ENCODE peak calls at places on chromosome 3, in eight cellular contexts. One of them, this sample, is unnamed.

GRCh38 chr3:46660543-46661523 is 32.6 kb downstream of the ALS2CL start:
- DNase-seq in dorsolateral prefrontal cortex: no peak
- DNase-seq in neural crest cell: no peak
- DNase-seq in cardiac muscle cell: no peak
- DNase-seq in Calu3: no peak
- DNase-seq in foreskin fibroblast: no peak
- DNase-seq in fibroblast of lung: no peak
- DNase-seq in GM20000: no peak
- DNase-seq in this sample: no peak

GRCh38 chr3:177835917-177836316 is 638.6 kb upstream of the TBL1XR1 start:
- DNase-seq in fibroblast of lung: peak
- DNase-seq in Calu3: no peak
- DNase-seq in GM20000: no peak
- DNase-seq in dorsolateral prefrontal cortex: no peak
- DNase-seq in neural crest cell: no peak
- DNase-seq in cardiac muscle cell: peak
- DNase-seq in foreskin fibroblast: peak
- DNase-seq in this sample: peak

GRCh38 chr3:171088984-171089754 is 62.6 kb upstream of the SLC2A2 start:
- DNase-seq in neural crest cell: no peak
- DNase-seq in GM20000: no peak
- DNase-seq in Calu3: no peak
- DNase-seq in foreskin fibroblast: peak
- DNase-seq in fibroblast of lung: peak
- DNase-seq in dorsolateral prefrontal cortex: no peak
- DNase-seq in cardiac muscle cell: peak
- DNase-seq in this sample: peak

GRCh38 chr3:49652218-49652921 is 21.8 kb upstream of the APEH start:
- DNase-seq in fibroblast of lung: no peak
- DNase-seq in cardiac muscle cell: no peak
- DNase-seq in GM20000: no peak
- DNase-seq in foreskin fibroblast: no peak
- DNase-seq in Calu3: no peak
- DNase-seq in dorsolateral prefrontal cortex: no peak
- DNase-seq in neural crest cell: no peak
- DNase-seq in this sample: no peak

GRCh38 chr3:8660271-8660731 is 15.7 kb upstream of the SSUH2 start:
- DNase-seq in fibroblast of lung: peak
- DNase-seq in cardiac muscle cell: peak
- DNase-seq in Calu3: no peak
- DNase-seq in GM20000: no peak
- DNase-seq in dorsolateral prefrontal cortex: no peak
- DNase-seq in neural crest cell: no peak
- DNase-seq in foreskin fibroblast: no peak
- DNase-seq in this sample: no peak

GRCh38 chr3:15181511-15181910 is 24.5 kb upstream of the CAPN7 start:
- DNase-seq in fibroblast of lung: no peak
- DNase-seq in neural crest cell: no peak
- DNase-seq in foreskin fibroblast: no peak
- DNase-seq in GM20000: no peak
- DNase-seq in cardiac muscle cell: no peak
- DNase-seq in Calu3: no peak
- DNase-seq in dorsolateral prefrontal cortex: no peak
- DNase-seq in this sample: no peak

GRCh38 chr3:23961913-23962312 is 16.8 kb downstream of the NR1D2 start:
- DNase-seq in neural crest cell: no peak
- DNase-seq in dorsolateral prefrontal cortex: no peak
- DNase-seq in GM20000: no peak
- DNase-seq in foreskin fibroblast: no peak
- DNase-seq in Calu3: no peak
- DNase-seq in cardiac muscle cell: no peak
- DNase-seq in fibroblast of lung: no peak
- DNase-seq in this sample: no peak

GRCh38 chr3:114231616-114232015 is 5.8 kb downstream of the ZNF80 start:
- DNase-seq in fibroblast of lung: no peak
- DNase-seq in dorsolateral prefrontal cortex: no peak
- DNase-seq in neural crest cell: no peak
- DNase-seq in Calu3: no peak
- DNase-seq in GM20000: no peak
- DNase-seq in foreskin fibroblast: no peak
- DNase-seq in cardiac muscle cell: no peak
- DNase-seq in this sample: no peak

GRCh38 chr3:122332551-122332950 is 7.5 kb downstream of the CSTA start:
- DNase-seq in fibroblast of lung: no peak
- DNase-seq in GM20000: no peak
- DNase-seq in cardiac muscle cell: no peak
- DNase-seq in dorsolateral prefrontal cortex: no peak
- DNase-seq in foreskin fibroblast: no peak
- DNase-seq in neural crest cell: no peak
- DNase-seq in Calu3: no peak
- DNase-seq in this sample: no peak

GRCh38 chr3:139491966-139492365 is 15.7 kb upstream of the RBP2 start:
- DNase-seq in Calu3: no peak
- DNase-seq in dorsolateral prefrontal cortex: no peak
- DNase-seq in neural crest cell: no peak
- DNase-seq in foreskin fibroblast: no peak
- DNase-seq in GM20000: no peak
- DNase-seq in fibroblast of lung: no peak
- DNase-seq in cardiac muscle cell: no peak
- DNase-seq in this sample: no peak

GRCh38 chr3:128794067-128794768 is 68.2 kb downstream of the RAB7A start:
- DNase-seq in dorsolateral prefrontal cortex: no peak
- DNase-seq in GM20000: no peak
- DNase-seq in neural crest cell: no peak
- DNase-seq in Calu3: no peak
- DNase-seq in foreskin fibroblast: peak
- DNase-seq in fibroblast of lung: peak
- DNase-seq in cardiac muscle cell: peak
- DNase-seq in this sample: peak

GRCh38 chr3:60192297-60193114 is 1058.7 kb downstream of the FHIT start:
- DNase-seq in cardiac muscle cell: no peak
- DNase-seq in fibroblast of lung: no peak
- DNase-seq in Calu3: no peak
- DNase-seq in foreskin fibroblast: no peak
- DNase-seq in GM20000: peak
- DNase-seq in dorsolateral prefrontal cortex: no peak
- DNase-seq in neural crest cell: no peak
- DNase-seq in this sample: no peak

GRCh38 chr3:42451116-42451515 is 40.7 kb upstream of the LYZL4 start:
- DNase-seq in foreskin fibroblast: no peak
- DNase-seq in GM20000: no peak
- DNase-seq in fibroblast of lung: no peak
- DNase-seq in neural crest cell: no peak
- DNase-seq in Calu3: no peak
- DNase-seq in dorsolateral prefrontal cortex: no peak
- DNase-seq in cardiac muscle cell: peak
- DNase-seq in this sample: no peak

GRCh38 chr3:155854147-155854940 is at the start of gene SLC33A1:
- DNase-seq in Calu3: peak
- DNase-seq in foreskin fibroblast: peak
- DNase-seq in fibroblast of lung: peak
- DNase-seq in cardiac muscle cell: peak
- DNase-seq in GM20000: peak
- DNase-seq in dorsolateral prefrontal cortex: peak
- DNase-seq in neural crest cell: peak
- DNase-seq in this sample: peak
- TF ChIP-seq CTCF in Calu3: no peak
- TF ChIP-seq CTCF in foreskin fibroblast: no peak
- TF ChIP-seq CTCF in fibroblast of lung: no peak
- TF ChIP-seq CTCF in cardiac muscle cell: no peak
- TF ChIP-seq CTCF in GM20000: no peak
- TF ChIP-seq CTCF in dorsolateral prefrontal cortex: peak
- TF ChIP-seq CTCF in neural crest cell: no peak
- TF ChIP-seq CTCF in this sample: no peak

DNA sequence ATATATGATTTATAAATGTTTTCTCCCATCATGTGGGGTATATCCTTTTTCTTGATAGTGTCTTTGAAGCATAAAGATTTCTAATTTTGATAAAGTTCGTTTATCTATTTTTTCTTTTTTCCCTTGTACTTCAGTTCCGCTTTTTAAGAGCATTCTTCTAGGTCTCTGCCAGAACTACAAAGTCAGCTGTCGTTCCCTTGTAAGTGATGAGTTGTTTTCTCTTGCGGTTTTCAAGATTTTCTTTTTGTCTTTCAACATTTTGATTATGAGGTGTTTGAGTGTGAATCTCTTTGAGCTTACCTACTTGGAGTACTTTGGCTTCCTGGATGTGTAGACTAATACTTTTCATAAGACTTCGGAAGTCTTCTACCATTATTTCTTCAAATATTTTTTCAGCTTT is 9.3 kb upstream of the PRICKLE2 start:
- DNase-seq in dorsolateral prefrontal cortex: no peak
- DNase-seq in neural crest cell: no peak
- DNase-seq in GM20000: no peak
- DNase-seq in foreskin fibroblast: no peak
- DNase-seq in Calu3: no peak
- DNase-seq in cardiac muscle cell: no peak
- DNase-seq in fibroblast of lung: no peak
- DNase-seq in this sample: no peak
- TF ChIP-seq CTCF in dorsolateral prefrontal cortex: no peak
- TF ChIP-seq CTCF in neural crest cell: no peak
- TF ChIP-seq CTCF in GM20000: no peak
- TF ChIP-seq CTCF in foreskin fibroblast: no peak
- TF ChIP-seq CTCF in Calu3: no peak
- TF ChIP-seq CTCF in cardiac muscle cell: no peak
- TF ChIP-seq CTCF in fibroblast of lung: no peak
- TF ChIP-seq CTCF in this sample: no peak

DNA sequence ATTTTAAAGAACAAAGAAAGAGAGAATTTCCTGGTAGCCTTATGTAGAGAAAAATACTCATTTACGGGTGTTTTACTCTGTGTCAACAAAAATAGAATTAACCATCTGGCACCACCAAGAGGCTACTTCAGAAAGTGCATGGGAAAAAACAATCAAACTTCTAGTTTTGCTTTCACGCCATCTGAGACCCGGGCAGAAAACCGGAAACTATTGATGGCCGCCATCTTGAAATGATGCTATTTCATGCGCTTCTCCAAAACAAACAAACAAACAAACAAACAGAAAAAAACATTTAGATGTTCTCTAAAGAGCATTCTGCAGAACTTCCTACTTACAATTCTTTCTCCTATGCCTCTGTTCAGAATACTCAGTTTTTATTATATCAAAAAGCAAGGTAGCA is 49.4 kb upstream of the SYNPR start:
- DNase-seq in neural crest cell: peak
- DNase-seq in GM20000: peak
- DNase-seq in dorsolateral prefrontal cortex: no peak
- DNase-seq in cardiac muscle cell: peak
- DNase-seq in fibroblast of lung: peak
- DNase-seq in Calu3: peak
- DNase-seq in foreskin fibroblast: peak
- DNase-seq in this sample: no peak
- TF ChIP-seq CTCF in neural crest cell: peak
- TF ChIP-seq CTCF in GM20000: no peak
- TF ChIP-seq CTCF in dorsolateral prefrontal cortex: peak
- TF ChIP-seq CTCF in cardiac muscle cell: peak
- TF ChIP-seq CTCF in fibroblast of lung: peak
- TF ChIP-seq CTCF in Calu3: peak
- TF ChIP-seq CTCF in foreskin fibroblast: peak
- TF ChIP-seq CTCF in this sample: peak

GRCh38 chr3:127495821-127496220 is 94.7 kb downstream of the TPRA1 start:
- DNase-seq in neural crest cell: no peak
- DNase-seq in dorsolateral prefrontal cortex: no peak
- DNase-seq in GM20000: no peak
- DNase-seq in foreskin fibroblast: no peak
- DNase-seq in Calu3: no peak
- DNase-seq in cardiac muscle cell: no peak
- DNase-seq in fibroblast of lung: no peak
- DNase-seq in this sample: no peak

GRCh38 chr3:127496256-127496655 is 94.3 kb downstream of the TPRA1 start:
- DNase-seq in foreskin fibroblast: no peak
- DNase-seq in Calu3: no peak
- DNase-seq in GM20000: no peak
- DNase-seq in cardiac muscle cell: no peak
- DNase-seq in neural crest cell: no peak
- DNase-seq in fibroblast of lung: no peak
- DNase-seq in dorsolateral prefrontal cortex: no peak
- DNase-seq in this sample: no peak

GRCh38 chr3:127497166-127497565 is 93.4 kb downstream of the TPRA1 start:
- DNase-seq in neural crest cell: no peak
- DNase-seq in dorsolateral prefrontal cortex: no peak
- DNase-seq in foreskin fibroblast: no peak
- DNase-seq in cardiac muscle cell: no peak
- DNase-seq in Calu3: no peak
- DNase-seq in fibroblast of lung: no peak
- DNase-seq in GM20000: no peak
- DNase-seq in this sample: no peak

DNA sequence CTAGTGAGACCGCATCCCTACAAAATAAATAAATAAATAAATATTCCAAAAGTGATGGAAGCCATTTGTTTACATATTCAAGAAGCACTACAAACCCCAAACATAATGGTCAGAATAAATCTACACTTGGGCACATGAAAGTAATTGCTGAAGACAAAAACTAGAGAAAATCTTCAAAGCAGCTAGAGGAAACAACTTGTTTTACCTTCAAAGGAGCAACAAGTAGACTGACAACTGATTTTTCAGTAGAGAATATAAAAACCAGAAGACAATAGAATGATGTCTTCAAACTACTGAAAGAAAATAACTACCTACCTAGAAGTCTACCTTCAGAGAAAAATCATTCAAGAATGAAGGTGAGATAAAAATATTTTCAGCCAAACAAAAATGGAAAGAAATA is 89.4 kb downstream of the TPRA1 start:
- DNase-seq in GM20000: no peak
- DNase-seq in cardiac muscle cell: no peak
- DNase-seq in foreskin fibroblast: no peak
- DNase-seq in fibroblast of lung: no peak
- DNase-seq in Calu3: no peak
- DNase-seq in neural crest cell: no peak
- DNase-seq in dorsolateral prefrontal cortex: no peak
- DNase-seq in this sample: no peak
- TF ChIP-seq CTCF in GM20000: no peak
- TF ChIP-seq CTCF in cardiac muscle cell: no peak
- TF ChIP-seq CTCF in foreskin fibroblast: no peak
- TF ChIP-seq CTCF in fibroblast of lung: no peak
- TF ChIP-seq CTCF in Calu3: no peak
- TF ChIP-seq CTCF in neural crest cell: no peak
- TF ChIP-seq CTCF in dorsolateral prefrontal cortex: no peak
- TF ChIP-seq CTCF in this sample: no peak

GRCh38 chr3:173275740-173276139 is 121.8 kb upstream of the NLGN1 start:
- DNase-seq in cardiac muscle cell: no peak
- DNase-seq in foreskin fibroblast: no peak
- DNase-seq in fibroblast of lung: no peak
- DNase-seq in GM20000: peak
- DNase-seq in Calu3: no peak
- DNase-seq in dorsolateral prefrontal cortex: no peak
- DNase-seq in neural crest cell: no peak
- DNase-seq in this sample: no peak
- TF ChIP-seq CTCF in cardiac muscle cell: no peak
- TF ChIP-seq CTCF in foreskin fibroblast: no peak
- TF ChIP-seq CTCF in fibroblast of lung: no peak
- TF ChIP-seq CTCF in GM20000: no peak
- TF ChIP-seq CTCF in Calu3: no peak
- TF ChIP-seq CTCF in dorsolateral prefrontal cortex: no peak
- TF ChIP-seq CTCF in neural crest cell: no peak
- TF ChIP-seq CTCF in this sample: no peak

This sample was measured in BJ.